ENCODE peak calls at places on chromosomes 16 and 17, in five cellular contexts. W, C, U, H and T are unnamed samples.

GRCh38 chr17:17408236-17408794 is 68.5 kb upstream of the MED9 start:
- DNase-seq in C (peak), U (peak), H (no peak), W (peak), T (no peak)

GRCh38 chr17:65598711-65599110 is 37.3 kb upstream of the AXIN2 start:
- DNase-seq in U (no peak), C (no peak), H (no peak), W (no peak), T (no peak)

GRCh38 chr16:66610111-66610820 is 5.8 kb downstream of the CMTM3 start:
- DNase-seq in W (no peak), H (no peak), U (no peak), C (no peak), T (no peak)

GRCh38 chr16:65771707-65772106 is 594.8 kb upstream of the CDH5 start:
- DNase-seq in U (no peak), C (no peak), W (no peak), H (no peak), T (no peak)

GRCh38 chr17:45828171-45829133 is 16.2 kb upstream of the SPPL2C start:
- DNase-seq in H (no peak), W (no peak), C (peak), U (no peak), T (no peak)

GRCh38 chr17:48113201-48113676 is 5.7 kb downstream of the SNX11 start:
- DNase-seq in W (no peak), H (no peak), C (no peak), U (no peak), T (no peak)

GRCh38 chr16:81928975-81929374 is 82.3 kb downstream of the SDR42E1 start:
- DNase-seq in H (no peak), U (no peak), C (no peak), W (no peak), T (peak)

GRCh38 chr16:71348262-71349085 is 10.0 kb upstream of the CALB2 start:
- DNase-seq in C (no peak), H (no peak), W (no peak), U (no peak), T (no peak)

GRCh38 chr17:75340636-75341035 is 51.4 kb upstream of the SLC25A19 start:
- DNase-seq in H (no peak), C (peak), W (no peak), U (no peak), T (no peak)

GRCh38 chr17:32876414-32877163 is at the start of gene MYO1D:
- DNase-seq in W (no peak), C (peak), H (peak), U (no peak), T (no peak)

GRCh38 chr16:1494711-1495110 is 1.6 kb downstream of the TELO2 start:
- DNase-seq in W (peak), U (peak), C (peak), H (no peak), T (no peak)

GRCh38 chr17:42477173-42477572 is 18.5 kb downstream of the ATP6V0A1 start:
- DNase-seq in U (no peak), H (no peak), W (no peak), C (no peak), T (no peak)

GRCh38 chr17:21495281-21495680 is 119.1 kb downstream of the KCNJ12 start:
- DNase-seq in W (no peak), H (no peak), U (no peak), C (no peak), T (no peak)

GRCh38 chr17:72699566-72699965 is 392.9 kb downstream of the SLC39A11 start:
- DNase-seq in C (peak), H (no peak), U (peak), W (no peak), T (no peak)

GRCh38 chr16:88469615-88470395 is 16.7 kb downstream of the ZFPM1 start:
- DNase-seq in H (no peak), W (no peak), C (no peak), U (no peak), T (no peak)

GRCh38 chr16:86510465-86511261 is at the start of gene FOXF1:
- DNase-seq in U (peak), C (peak), H (no peak), W (peak), T (no peak)

GRCh38 chr16:7849891-7850290 is 517.2 kb downstream of the RBFOX1 start:
- DNase-seq in C (no peak), H (no peak), U (no peak), W (no peak), T (no peak)

GRCh38 chr17:28982191-28982793 is 23.5 kb downstream of the SEZ6 start:
- DNase-seq in H (no peak), W (no peak), C (no peak), U (peak), T (no peak)

GRCh38 chr17:45731459-45731858 is 52.7 kb upstream of the CRHR1 start:
- DNase-seq in U (no peak), C (no peak), W (no peak), H (no peak), T (no peak)

GRCh38 chr16:72284042-72284789 is 112.3 kb upstream of the PMFBP1 start:
- DNase-seq in U (no peak), C (no peak), H (no peak), W (no peak), T (no peak)

GRCh38 chr17:77793146-77793887 is 165.2 kb upstream of the TNRC6C start:
- DNase-seq in H (no peak), W (no peak), C (no peak), U (no peak), T (no peak)

GRCh38 chr17:43368740-43369506 is 29.9 kb upstream of the ARL4D start:
- DNase-seq in W (peak), H (peak), U (peak), C (peak), T (no peak)

DNA sequence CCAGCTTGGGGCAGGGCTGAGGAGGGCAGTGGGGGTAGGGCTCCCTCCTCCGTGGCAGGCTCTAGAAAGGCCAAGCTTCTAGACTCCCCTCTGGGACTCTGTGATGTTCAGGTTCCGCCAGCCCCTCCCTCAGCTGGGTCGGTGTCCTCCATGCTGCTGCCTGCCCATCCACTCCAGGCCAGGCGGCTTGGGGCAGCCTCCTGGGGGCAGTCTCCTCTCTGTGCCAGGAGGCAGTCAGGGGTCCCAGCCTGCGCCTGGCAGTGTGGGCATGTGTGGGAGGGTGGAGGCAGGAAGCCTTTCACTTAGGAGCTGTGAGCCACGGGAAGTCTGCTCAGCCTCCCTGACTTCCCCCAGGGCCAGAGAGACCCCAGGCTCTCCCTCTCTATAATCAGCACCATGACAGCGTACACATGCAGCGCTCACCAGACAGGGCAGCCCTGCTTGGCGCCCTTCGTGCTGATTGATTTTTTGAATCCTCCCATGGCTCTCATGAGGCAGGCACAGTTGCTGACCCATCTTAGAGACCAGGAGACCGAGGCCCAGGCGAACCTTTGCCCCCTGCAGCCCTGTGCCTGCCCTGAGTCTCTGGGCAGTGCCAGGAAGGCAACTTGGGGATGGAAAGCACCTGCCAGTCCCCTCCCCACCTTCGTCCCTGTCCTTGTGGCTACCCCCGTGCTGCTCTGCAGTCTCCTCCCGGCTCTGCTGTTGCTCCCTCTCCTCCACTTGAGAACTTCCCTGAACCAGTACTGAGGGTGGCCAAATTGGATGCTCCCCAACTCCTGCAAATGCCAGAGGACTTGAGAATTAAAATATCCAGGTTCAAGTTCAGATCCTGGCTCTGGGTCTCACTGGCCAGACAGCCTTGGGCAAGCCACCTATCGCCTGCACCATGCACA is 234.7 kb upstream of the GSE1 start:
- DNase-seq in W (no peak), H (no peak), C (no peak), U (no peak), T (no peak)
- H3K4me2 ChIP-seq in W (no peak), H (no peak), C (no peak), U (no peak), T (no peak)

GRCh38 chr17:69828087-69828486 is 246.9 kb upstream of the KCNJ16 start:
- DNase-seq in U (peak), H (no peak), C (peak), W (peak), T (no peak)
- H3K4me2 ChIP-seq in U (peak), H (no peak), C (peak), W (no peak), T (no peak)

GRCh38 chr16:2835638-2836493 is 5.8 kb downstream of the ZG16B start:
- DNase-seq in U (peak), C (peak), W (peak), H (peak), T (peak)
- H3K4me2 ChIP-seq in U (peak), C (peak), W (peak), H (peak), T (peak)

GRCh38 chr17:7702776-7703175 is 2.2 kb upstream of the EFNB3 start:
- DNase-seq in W (no peak), U (no peak), H (no peak), C (no peak), T (no peak)
- H3K4me2 ChIP-seq in W (no peak), U (no peak), H (no peak), C (no peak), T (no peak)

DNA sequence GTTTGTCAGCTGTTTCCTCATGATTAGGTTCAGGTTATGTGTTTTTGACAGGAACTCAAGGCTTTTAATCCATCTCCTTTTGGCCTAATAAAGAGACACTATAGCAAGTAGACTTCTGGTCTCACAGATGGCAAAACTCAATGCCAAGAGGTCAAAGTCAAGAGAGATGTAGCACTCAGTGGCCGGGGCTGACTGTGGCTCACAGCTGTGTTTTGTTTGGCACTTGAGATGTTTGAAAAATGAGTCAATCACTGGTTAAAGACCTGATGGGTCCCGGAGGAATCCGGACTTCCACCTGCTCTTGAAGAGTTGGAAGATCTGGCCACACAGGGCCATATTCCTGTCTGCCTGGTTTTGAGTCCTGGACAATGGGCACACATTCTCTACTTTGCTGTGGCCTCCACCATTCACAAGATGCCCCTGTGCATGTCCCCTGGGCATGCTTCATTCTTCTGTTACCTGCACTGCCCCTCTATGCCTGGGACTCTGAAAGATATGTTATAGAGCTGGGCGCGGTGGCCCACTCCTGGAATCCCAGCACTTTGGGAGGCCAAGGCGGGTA is 210.3 kb downstream of the SNX29 start:
- DNase-seq in H (no peak), U (peak), W (peak), C (peak), T (no peak)
- H3K4me2 ChIP-seq in H (no peak), U (no peak), W (no peak), C (no peak), T (no peak)

GRCh38 chr16:22075776-22076175 is 16.6 kb upstream of the VWA3A start:
- DNase-seq in W (no peak), C (peak), H (no peak), U (peak), T (no peak)
- H3K4me2 ChIP-seq in W (peak), C (peak), H (no peak), U (no peak), T (no peak)

GRCh38 chr16:3874794-3875692 is 5.5 kb downstream of the CREBBP start:
- DNase-seq in H (no peak), U (no peak), W (no peak), C (no peak), T (no peak)

GRCh38 chr16:3876160-3876559 is 4.4 kb downstream of the CREBBP start:
- DNase-seq in C (no peak), U (no peak), W (no peak), H (no peak), T (no peak)

GRCh38 chr16:3874242-3874641 is 6.3 kb downstream of the CREBBP start:
- DNase-seq in W (no peak), H (no peak), C (no peak), U (no peak), T (no peak)

GRCh38 chr16:3878610-3879009 is 1.9 kb downstream of the CREBBP start:
- DNase-seq in H (no peak), C (peak), W (peak), U (peak), T (no peak)

DNA sequence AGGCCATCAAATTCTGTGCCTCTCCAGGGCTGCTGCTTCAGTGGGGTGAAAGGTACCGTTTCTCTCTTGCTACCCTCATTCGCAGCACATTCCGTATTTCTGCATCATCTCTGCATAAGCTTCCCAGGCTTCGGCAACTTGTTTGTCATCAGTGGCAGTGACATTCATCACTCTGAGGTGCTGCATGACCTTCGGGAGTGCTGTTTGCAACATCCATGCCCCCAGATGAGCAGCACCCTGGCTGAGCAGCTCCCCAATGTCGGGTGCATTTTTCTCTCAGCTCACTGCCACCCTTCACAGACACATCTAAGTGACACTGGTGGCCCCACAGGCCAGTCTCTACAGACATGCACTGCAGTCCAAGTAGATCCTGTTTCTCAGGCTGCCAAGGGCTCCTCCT is 3.8 kb downstream of the CREBBP start:
- DNase-seq in U (peak), W (peak), H (no peak), C (peak), T (no peak)
- H3K4me2 ChIP-seq in U (peak), W (peak), H (no peak), C (peak), T (peak)